ENCODE peak calls at places on chromosomes 1 and 21, in six cellular contexts. One of them, this sample, is unnamed.

GRCh38 chr1:222276062-222276461 is 271.8 kb downstream of the HHIPL2 start:
- DNase-seq in right lobe of liver: no peak
- DNase-seq in neural crest cell: no peak
- DNase-seq in AG09309: no peak
- DNase-seq in fibroblast of the aortic adventitia: no peak
- DNase-seq in nephron progenitor cell: no peak
- DNase-seq in this sample: no peak

GRCh38 chr1:227885648-227886502 is 61.9 kb downstream of the WNT9A start:
- DNase-seq in AG09309: no peak
- DNase-seq in neural crest cell: no peak
- DNase-seq in fibroblast of the aortic adventitia: peak
- DNase-seq in right lobe of liver: peak
- DNase-seq in nephron progenitor cell: peak
- DNase-seq in this sample: peak

GRCh38 chr21:24045775-24046215 is 1561.5 kb downstream of the MRPL39 start:
- DNase-seq in neural crest cell: peak
- DNase-seq in right lobe of liver: peak
- DNase-seq in fibroblast of the aortic adventitia: peak
- DNase-seq in AG09309: no peak
- DNase-seq in nephron progenitor cell: peak
- DNase-seq in this sample: no peak

GRCh38 chr21:40421121-40421520 is 425.8 kb downstream of the DSCAM start:
- DNase-seq in AG09309: no peak
- DNase-seq in right lobe of liver: no peak
- DNase-seq in neural crest cell: no peak
- DNase-seq in nephron progenitor cell: no peak
- DNase-seq in fibroblast of the aortic adventitia: no peak
- DNase-seq in this sample: no peak

GRCh38 chr1:27392778-27393635 is 585 bp downstream of the GPR3 start:
- DNase-seq in AG09309: no peak
- DNase-seq in neural crest cell: no peak
- DNase-seq in right lobe of liver: no peak
- DNase-seq in fibroblast of the aortic adventitia: no peak
- DNase-seq in nephron progenitor cell: no peak
- DNase-seq in this sample: no peak

GRCh38 chr1:230544758-230545157 is 97.5 kb upstream of the COG2 start:
- DNase-seq in nephron progenitor cell: no peak
- DNase-seq in neural crest cell: no peak
- DNase-seq in right lobe of liver: no peak
- DNase-seq in fibroblast of the aortic adventitia: no peak
- DNase-seq in AG09309: no peak
- DNase-seq in this sample: no peak

GRCh38 chr21:14584357-14585095 is 38.4 kb upstream of the SAMSN1 start:
- DNase-seq in neural crest cell: no peak
- DNase-seq in nephron progenitor cell: no peak
- DNase-seq in fibroblast of the aortic adventitia: no peak
- DNase-seq in AG09309: no peak
- DNase-seq in right lobe of liver: no peak
- DNase-seq in this sample: no peak

GRCh38 chr1:227308367-227309336 is 9.6 kb downstream of the CDC42BPA start:
- DNase-seq in AG09309: no peak
- DNase-seq in fibroblast of the aortic adventitia: no peak
- DNase-seq in nephron progenitor cell: no peak
- DNase-seq in right lobe of liver: no peak
- DNase-seq in neural crest cell: no peak
- DNase-seq in this sample: no peak

GRCh38 chr1:29513357-29513756 is 277.0 kb downstream of the PTPRU start:
- DNase-seq in nephron progenitor cell: peak
- DNase-seq in AG09309: peak
- DNase-seq in right lobe of liver: peak
- DNase-seq in fibroblast of the aortic adventitia: peak
- DNase-seq in neural crest cell: peak
- DNase-seq in this sample: no peak

GRCh38 chr1:183272390-183272801 is 86.3 kb downstream of the LAMC2 start:
- DNase-seq in nephron progenitor cell: no peak
- DNase-seq in neural crest cell: no peak
- DNase-seq in AG09309: peak
- DNase-seq in fibroblast of the aortic adventitia: peak
- DNase-seq in right lobe of liver: no peak
- DNase-seq in this sample: no peak

GRCh38 chr1:106756752-106757151 is 299.7 kb upstream of the PRMT6 start:
- DNase-seq in fibroblast of the aortic adventitia: peak
- DNase-seq in nephron progenitor cell: no peak
- DNase-seq in right lobe of liver: no peak
- DNase-seq in neural crest cell: no peak
- DNase-seq in AG09309: no peak
- DNase-seq in this sample: no peak

GRCh38 chr1:213512316-213512715 is 461.3 kb downstream of the RPS6KC1 start:
- DNase-seq in neural crest cell: no peak
- DNase-seq in AG09309: no peak
- DNase-seq in fibroblast of the aortic adventitia: no peak
- DNase-seq in nephron progenitor cell: no peak
- DNase-seq in right lobe of liver: no peak
- DNase-seq in this sample: no peak

GRCh38 chr1:172638885-172639831 is 19.7 kb upstream of the FASLG start:
- DNase-seq in right lobe of liver: no peak
- DNase-seq in neural crest cell: no peak
- DNase-seq in fibroblast of the aortic adventitia: peak
- DNase-seq in AG09309: peak
- DNase-seq in nephron progenitor cell: no peak
- DNase-seq in this sample: no peak

GRCh38 chr21:37956772-37957171 is 40.5 kb upstream of the KCNJ6 start:
- DNase-seq in AG09309: no peak
- DNase-seq in neural crest cell: no peak
- DNase-seq in right lobe of liver: no peak
- DNase-seq in fibroblast of the aortic adventitia: no peak
- DNase-seq in nephron progenitor cell: no peak
- DNase-seq in this sample: no peak

DNA sequence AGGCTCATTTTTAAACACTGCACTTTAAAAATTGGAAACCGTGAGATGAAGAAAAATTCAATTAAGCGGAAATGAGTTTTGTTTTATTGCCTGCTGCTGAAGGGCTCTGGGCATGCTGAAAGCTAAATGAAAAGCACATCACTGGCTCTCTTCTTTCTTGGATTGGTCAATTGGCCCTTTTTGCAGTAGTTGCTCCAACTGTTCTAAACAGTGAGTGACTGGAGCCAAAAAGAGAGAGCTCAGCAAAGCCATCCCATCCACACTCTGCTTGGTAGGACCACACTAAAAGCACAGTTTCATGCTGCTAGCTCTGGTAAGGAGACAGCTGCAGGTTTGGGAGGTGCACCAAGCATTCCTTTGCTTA is 48.1 kb downstream of the LHX4 start:
- DNase-seq in AG09309: no peak
- DNase-seq in nephron progenitor cell: no peak
- DNase-seq in fibroblast of the aortic adventitia: no peak
- DNase-seq in neural crest cell: no peak
- DNase-seq in right lobe of liver: no peak
- DNase-seq in this sample: no peak
- TF ChIP-seq CTCF in AG09309: no peak
- TF ChIP-seq CTCF in nephron progenitor cell: no peak
- TF ChIP-seq CTCF in fibroblast of the aortic adventitia: no peak
- TF ChIP-seq CTCF in neural crest cell: no peak
- TF ChIP-seq CTCF in right lobe of liver: no peak
- TF ChIP-seq CTCF in this sample: no peak

GRCh38 chr1:233791372-233791703 is 113.1 kb upstream of the SLC35F3 start:
- DNase-seq in fibroblast of the aortic adventitia: no peak
- DNase-seq in nephron progenitor cell: no peak
- DNase-seq in neural crest cell: no peak
- DNase-seq in AG09309: no peak
- DNase-seq in right lobe of liver: no peak
- DNase-seq in this sample: no peak
- TF ChIP-seq CTCF in fibroblast of the aortic adventitia: no peak
- TF ChIP-seq CTCF in nephron progenitor cell: peak
- TF ChIP-seq CTCF in neural crest cell: no peak
- TF ChIP-seq CTCF in AG09309: no peak
- TF ChIP-seq CTCF in right lobe of liver: no peak
- TF ChIP-seq CTCF in this sample: peak

DNA sequence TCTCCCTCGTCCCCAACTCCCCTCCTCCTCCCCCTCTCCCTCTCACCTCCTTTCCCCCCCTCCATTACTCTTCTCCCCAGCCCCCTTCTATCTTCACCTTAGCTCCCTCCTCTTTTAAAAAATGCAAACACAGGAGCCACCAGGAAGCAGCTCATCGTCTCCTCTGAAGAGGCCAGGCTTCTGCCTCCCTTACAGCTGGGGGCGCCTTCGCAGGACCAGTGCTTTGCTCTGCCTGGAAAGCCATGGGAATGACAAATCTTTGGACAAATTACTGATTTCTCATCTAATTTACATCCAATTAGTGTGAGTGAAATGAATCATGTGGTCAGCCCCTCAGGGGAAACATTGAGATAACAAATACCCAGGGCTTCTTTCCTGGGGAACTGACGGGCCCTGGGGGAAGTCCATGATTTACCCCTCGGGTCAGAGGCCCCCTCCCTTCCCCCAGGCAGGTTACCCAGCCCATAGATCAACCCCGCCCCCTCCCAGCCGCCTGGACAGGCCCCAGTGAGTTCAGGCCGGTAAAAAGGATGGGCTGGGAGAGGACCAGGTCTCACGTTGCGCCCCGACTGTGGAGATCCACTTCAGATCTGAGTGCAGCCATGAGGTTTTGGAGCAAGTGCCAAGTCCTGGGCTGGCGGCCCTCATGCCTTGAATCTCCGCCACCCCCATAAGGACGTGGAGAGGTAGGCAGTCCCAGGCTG is 300.9 kb downstream of the RRAGC start:
- DNase-seq in neural crest cell: no peak
- DNase-seq in fibroblast of the aortic adventitia: no peak
- DNase-seq in AG09309: no peak
- DNase-seq in right lobe of liver: no peak
- DNase-seq in nephron progenitor cell: peak
- DNase-seq in this sample: peak
- TF ChIP-seq CTCF in neural crest cell: no peak
- TF ChIP-seq CTCF in fibroblast of the aortic adventitia: no peak
- TF ChIP-seq CTCF in AG09309: no peak
- TF ChIP-seq CTCF in right lobe of liver: no peak
- TF ChIP-seq CTCF in nephron progenitor cell: no peak
- TF ChIP-seq CTCF in this sample: no peak

GRCh38 chr1:9248341-9249262 is 14.0 kb downstream of the H6PD start:
- DNase-seq in neural crest cell: no peak
- DNase-seq in AG09309: no peak
- DNase-seq in right lobe of liver: no peak
- DNase-seq in fibroblast of the aortic adventitia: no peak
- DNase-seq in nephron progenitor cell: no peak
- DNase-seq in this sample: no peak

GRCh38 chr1:9247894-9248293 is 13.3 kb downstream of the H6PD start:
- DNase-seq in neural crest cell: no peak
- DNase-seq in right lobe of liver: no peak
- DNase-seq in AG09309: no peak
- DNase-seq in fibroblast of the aortic adventitia: no peak
- DNase-seq in nephron progenitor cell: no peak
- DNase-seq in this sample: no peak

GRCh38 chr1:9246215-9246614 is 11.6 kb downstream of the H6PD start:
- DNase-seq in AG09309: no peak
- DNase-seq in nephron progenitor cell: no peak
- DNase-seq in fibroblast of the aortic adventitia: no peak
- DNase-seq in neural crest cell: no peak
- DNase-seq in right lobe of liver: no peak
- DNase-seq in this sample: no peak

GRCh38 chr1:9245661-9246060 is 11.1 kb downstream of the H6PD start:
- DNase-seq in fibroblast of the aortic adventitia: no peak
- DNase-seq in AG09309: no peak
- DNase-seq in neural crest cell: no peak
- DNase-seq in right lobe of liver: no peak
- DNase-seq in nephron progenitor cell: no peak
- DNase-seq in this sample: no peak

DNA sequence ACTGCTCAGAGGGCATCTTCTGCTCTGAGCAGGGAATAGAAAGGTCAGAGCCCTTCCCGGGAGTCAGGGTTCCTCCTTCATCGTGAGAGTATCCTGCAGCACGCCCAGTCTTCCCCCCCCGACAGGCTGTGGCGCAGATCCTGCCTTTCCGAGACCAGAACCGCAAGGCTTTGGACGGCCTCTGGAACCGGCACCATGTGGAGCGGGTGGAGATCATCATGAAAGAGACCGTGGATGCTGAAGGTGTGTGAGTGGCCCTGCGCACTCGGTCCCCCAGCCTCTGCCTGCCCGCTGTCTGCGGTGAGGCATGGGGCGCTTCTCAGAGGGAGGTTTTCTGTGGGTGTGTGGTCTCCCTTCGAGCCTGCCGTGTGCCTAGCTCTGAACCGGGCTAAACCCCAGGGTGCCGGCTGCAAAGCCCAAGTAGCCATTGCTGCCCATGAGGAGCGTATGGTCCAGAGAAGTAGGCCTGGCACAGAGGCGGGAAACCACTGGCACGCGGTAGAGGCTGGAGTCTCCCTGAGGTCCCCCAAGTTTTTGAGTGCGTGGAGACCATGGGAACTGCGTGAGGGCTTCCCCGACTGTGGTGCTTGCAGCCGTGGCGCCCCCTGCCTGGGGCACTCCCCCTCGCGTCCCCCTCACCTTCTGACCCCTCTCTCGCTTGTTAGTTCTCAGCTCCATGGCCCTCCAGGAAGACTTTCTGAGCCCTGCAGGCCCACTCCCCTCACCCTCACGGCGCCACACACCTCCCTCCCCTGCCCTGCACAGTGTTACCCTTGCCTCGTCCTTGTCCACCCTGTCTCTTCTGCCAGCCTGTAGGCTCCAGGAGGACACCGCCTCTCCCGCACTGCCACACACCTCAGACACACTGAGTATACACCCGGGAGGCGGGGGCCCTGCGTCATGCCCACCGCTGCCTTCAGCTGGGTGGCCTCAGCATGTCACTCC is 12.5 kb downstream of the H6PD start:
- DNase-seq in right lobe of liver: no peak
- DNase-seq in nephron progenitor cell: no peak
- DNase-seq in fibroblast of the aortic adventitia: no peak
- DNase-seq in AG09309: no peak
- DNase-seq in neural crest cell: no peak
- DNase-seq in this sample: no peak
- TF ChIP-seq CTCF in right lobe of liver: no peak
- TF ChIP-seq CTCF in nephron progenitor cell: no peak
- TF ChIP-seq CTCF in fibroblast of the aortic adventitia: no peak
- TF ChIP-seq CTCF in AG09309: no peak
- TF ChIP-seq CTCF in neural crest cell: no peak
- TF ChIP-seq CTCF in this sample: no peak

GRCh38 chr1:201019321-201019977 is 4.1 kb downstream of the KIF21B start:
- DNase-seq in AG09309: no peak
- DNase-seq in neural crest cell: no peak
- DNase-seq in right lobe of liver: peak
- DNase-seq in nephron progenitor cell: no peak
- DNase-seq in fibroblast of the aortic adventitia: peak
- DNase-seq in this sample: peak

GRCh38 chr1:201020040-201020591 is 3.4 kb downstream of the KIF21B start:
- DNase-seq in AG09309: no peak
- DNase-seq in nephron progenitor cell: no peak
- DNase-seq in neural crest cell: no peak
- DNase-seq in right lobe of liver: no peak
- DNase-seq in fibroblast of the aortic adventitia: no peak
- DNase-seq in this sample: no peak

GRCh38 chr1:201022178-201022823 is 1.2 kb downstream of the KIF21B start:
- DNase-seq in right lobe of liver: no peak
- DNase-seq in AG09309: no peak
- DNase-seq in fibroblast of the aortic adventitia: no peak
- DNase-seq in nephron progenitor cell: no peak
- DNase-seq in neural crest cell: no peak
- DNase-seq in this sample: no peak

GRCh38 chr1:201021333-201022177 is 2.0 kb downstream of the KIF21B start:
- DNase-seq in fibroblast of the aortic adventitia: no peak
- DNase-seq in neural crest cell: no peak
- DNase-seq in nephron progenitor cell: no peak
- DNase-seq in right lobe of liver: peak
- DNase-seq in AG09309: no peak
- DNase-seq in this sample: no peak

GRCh38 chr1:201020647-201021332 is 2.7 kb downstream of the KIF21B start:
- DNase-seq in fibroblast of the aortic adventitia: no peak
- DNase-seq in right lobe of liver: no peak
- DNase-seq in nephron progenitor cell: peak
- DNase-seq in AG09309: no peak
- DNase-seq in neural crest cell: no peak
- DNase-seq in this sample: no peak
- TF ChIP-seq CTCF in fibroblast of the aortic adventitia: peak
- TF ChIP-seq CTCF in right lobe of liver: no peak
- TF ChIP-seq CTCF in nephron progenitor cell: peak
- TF ChIP-seq CTCF in AG09309: peak
- TF ChIP-seq CTCF in neural crest cell: peak
- TF ChIP-seq CTCF in this sample: no peak

This sample was measured in activated B cell treated with CpG ODN at 0.5 μM for 24 hours.